ENCODE peak calls at places on chromosomes 4 and X, in nine cellular contexts. M is hepatocyte, V is HCT116, P is GM23248, I is keratinocyte, K is PC-9, W is neural progenitor cell, D is H1, H is fibroblast of lung. Z is an unnamed sample. For H3K4me1, the result is how much of the 10 kb centered on the place peaks cover.

GRCh38 chrX:71913156-71913950 is 2.7 kb downstream of the NHSL2 start:
- DNase-seq in M (no peak), V (no peak), P (no peak), I (no peak), K (no peak), W (no peak), D (no peak), H (no peak), Z (no peak)

GRCh38 chr4:42412251-42412650 is 15.0 kb downstream of the SHISA3 start:
- DNase-seq in M (no peak), V (no peak), P (peak), I (no peak), K (no peak), W (no peak), D (no peak), H (peak), Z (no peak)

GRCh38 chr4:126264839-126265238 is 950.1 kb downstream of the FAT4 start:
- DNase-seq in M (no peak), V (no peak), P (peak), I (no peak), K (no peak), W (no peak), D (no peak), H (peak), Z (peak)

GRCh38 chrX:45134303-45134702 is 66.4 kb downstream of the DIPK2B start:
- DNase-seq in M (no peak), V (no peak), P (no peak), I (no peak), K (no peak), W (no peak), D (no peak), H (peak), Z (no peak)

GRCh38 chr4:99710681-99711345 is 53.2 kb upstream of the C4orf54 start:
- DNase-seq in M (peak), V (no peak), P (peak), I (peak), K (peak), W (no peak), D (no peak), H (no peak), Z (peak)

GRCh38 chrX:39335447-39336235 is 534.4 kb downstream of the MID1IP1 start:
- DNase-seq in M (peak), V (no peak), P (no peak), I (no peak), K (no peak), W (no peak), D (no peak), H (no peak), Z (no peak)

GRCh38 chrX:150429577-150429976 is 66.5 kb downstream of the MAMLD1 start:
- DNase-seq in M (no peak), V (no peak), P (peak), I (peak), K (no peak), W (no peak), D (no peak), H (peak), Z (peak)

GRCh38 chrX:119880552-119881437 is 9.2 kb downstream of the NDUFA1 start:
- DNase-seq in M (peak), V (peak), P (peak), I (no peak), K (peak), W (peak), D (no peak), H (peak), Z (peak)

GRCh38 chr4:112897548-112897947 is 151.9 kb upstream of the ANK2 start:
- DNase-seq in M (no peak), V (no peak), P (no peak), I (no peak), K (no peak), W (peak), D (no peak), H (no peak), Z (no peak)

GRCh38 chrX:39327255-39327654 is 526.0 kb downstream of the MID1IP1 start:
- DNase-seq in M (no peak), V (no peak), P (no peak), I (no peak), K (no peak), W (no peak), D (no peak), H (no peak), Z (no peak)

GRCh38 chrX:41881166-41881565 is 42.2 kb downstream of the CASK start:
- DNase-seq in M (no peak), V (no peak), P (no peak), I (no peak), K (no peak), W (no peak), D (no peak), H (no peak), Z (no peak)

GRCh38 chrX:68732906-68733493 is 85.5 kb downstream of the STARD8 start:
- DNase-seq in M (peak), V (peak), P (peak), I (peak), K (peak), W (peak), D (peak), H (peak), Z (peak)

GRCh38 chrX:37745835-37746234 is 34.0 kb upstream of the CYBB start:
- DNase-seq in M (no peak), V (no peak), P (no peak), I (no peak), K (no peak), W (no peak), D (no peak), H (no peak), Z (no peak)

GRCh38 chrX:19824603-19825002 is 62.8 kb downstream of the SH3KBP1 start:
- DNase-seq in M (no peak), V (no peak), P (peak), I (no peak), K (no peak), W (no peak), D (no peak), H (peak), Z (no peak)

GRCh38 chrX:689983-690382 is 59.4 kb downstream of the SHOX start:
- DNase-seq in M (no peak), V (no peak), P (no peak), I (no peak), K (no peak), W (no peak), D (no peak), H (no peak), Z (no peak)

GRCh38 chrX:53918697-53919096 is 125.6 kb downstream of the PHF8 start:
- DNase-seq in M (no peak), V (no peak), P (no peak), I (no peak), K (no peak), W (no peak), D (no peak), H (peak), Z (no peak)

GRCh38 chrX:149563359-149563758 is 13.6 kb upstream of the HSFX3 start:
- DNase-seq in M (no peak), V (no peak), P (no peak), I (no peak), K (no peak), W (no peak), D (no peak), H (no peak), Z (no peak)

GRCh38 chr4:108730579-108730978 is 32.3 kb downstream of the ETNPPL start:
- DNase-seq in M (peak), V (no peak), P (peak), I (no peak), K (no peak), W (no peak), D (no peak), H (no peak), Z (no peak)

GRCh38 chr4:176404591-176404990 is 84.8 kb downstream of the SPCS3 start:
- DNase-seq in M (no peak), V (no peak), P (peak), I (no peak), K (no peak), W (no peak), D (no peak), H (peak), Z (peak)

GRCh38 chr4:65561164-65561563 is 109.1 kb downstream of the EPHA5 start:
- DNase-seq in M (no peak), V (no peak), P (no peak), I (no peak), K (no peak), W (no peak), D (no peak), H (no peak), Z (no peak)

GRCh38 chr4:130023088-130023487 is 927.1 kb downstream of the C4orf33 start:
- DNase-seq in M (no peak), V (no peak), P (no peak), I (no peak), K (no peak), W (no peak), D (no peak), H (no peak), Z (no peak)

GRCh38 chrX:9396930-9397329 is 67.9 kb upstream of the TBL1X start:
- DNase-seq in M (peak), V (no peak), P (peak), I (no peak), K (no peak), W (no peak), D (no peak), H (peak), Z (no peak)

GRCh38 chr4:1492636-1493539 is 86.6 kb upstream of the NKX1-1 start:
- DNase-seq in M (no peak), V (no peak), P (no peak), I (no peak), K (no peak), W (no peak), D (peak), H (no peak), Z (no peak)

GRCh38 chrX:23008431-23009099 is 8.8 kb downstream of the DDX53 start:
- DNase-seq in M (peak), V (peak), P (peak), I (no peak), K (no peak), W (peak), D (no peak), H (peak), Z (no peak)

GRCh38 chrX:41470706-41471105 is 23.6 kb downstream of the NYX start:
- DNase-seq in M (no peak), V (no peak), P (no peak), I (no peak), K (no peak), W (no peak), D (no peak), H (no peak), Z (no peak)

GRCh38 chr4:185597532-185598188 is 62.4 kb upstream of the PDLIM3 start:
- DNase-seq in M (peak), V (peak), P (peak), I (peak), K (peak), W (peak), D (peak), H (peak), Z (peak)

GRCh38 chrX:69323786-69324720 is 158.8 kb upstream of the PJA1 start:
- DNase-seq in M (no peak), V (no peak), P (no peak), I (no peak), K (no peak), W (peak), D (no peak), H (no peak), Z (no peak)

GRCh38 chrX:1531106-1531890 is 5.7 kb downstream of the P2RY8 start:
- DNase-seq in M (no peak), V (no peak), P (no peak), I (no peak), K (no peak), W (no peak), D (peak), H (no peak), Z (no peak)

GRCh38 chr4:24999392-25000104 is 31.2 kb downstream of the LGI2 start:
- DNase-seq in M (no peak), V (no peak), P (no peak), I (no peak), K (no peak), W (peak), D (no peak), H (peak), Z (no peak)

DNA sequence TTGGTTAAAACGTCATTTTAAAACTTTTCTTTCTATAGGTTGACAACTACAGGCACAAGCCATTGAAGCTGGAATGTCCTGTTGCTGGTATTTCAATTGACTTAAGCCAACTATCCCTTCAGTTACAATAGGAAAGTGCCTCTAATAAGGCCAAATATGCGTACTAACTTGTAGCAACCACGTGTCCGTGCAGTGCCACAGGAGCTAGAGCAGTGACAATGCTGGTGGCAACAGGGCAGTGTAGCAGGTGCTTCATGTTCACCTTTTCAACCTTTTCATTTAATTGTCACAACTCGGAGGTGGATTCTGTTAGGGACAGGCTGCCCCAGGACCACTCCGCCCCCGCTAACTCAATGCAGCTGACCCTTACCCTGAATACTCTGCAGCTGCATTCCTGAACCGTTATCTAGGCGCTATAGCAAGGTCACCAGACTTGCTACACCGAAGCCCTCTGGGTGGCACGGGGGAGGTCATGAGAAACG is 37.7 kb downstream of the ERVMER34-1 start:
- DNase-seq in M (peak), V (no peak), P (no peak), I (no peak), K (no peak), W (peak), D (no peak), H (peak), Z (no peak)
- H3K27ac ChIP-seq in M (peak), V (peak), P (no peak), I (peak), K (peak), W (no peak), D (peak), H (no peak), Z (peak)

GRCh38 chr4:181685461-181685860 is 557.7 kb upstream of the TENM3 start:
- DNase-seq in M (no peak), V (no peak), P (peak), I (no peak), K (no peak), W (no peak), D (no peak), H (peak), Z (peak)
- H2AFZ ChIP-seq in M (no peak), V (no peak), P (no peak), I (no peak), K (no peak), W (no peak), D (no peak), H (no peak), Z (no peak)

GRCh38 chrX:7147431-7147977 is at the start of gene STS:
- DNase-seq in M (peak), V (no peak), P (no peak), I (no peak), K (peak), W (peak), D (peak), H (peak), Z (peak)

GRCh38 chrX:7146703-7147430 is 645 bp upstream of the STS start:
- DNase-seq in M (no peak), V (no peak), P (peak), I (no peak), K (no peak), W (no peak), D (no peak), H (no peak), Z (no peak)

GRCh38 chrX:7147978-7148824 is at the start of gene PUDP:
- DNase-seq in M (peak), V (peak), P (peak), I (peak), K (peak), W (peak), D (peak), H (peak), Z (peak)

GRCh38 chrX:7146026-7146702 is 1.3 kb upstream of the STS start:
- DNase-seq in M (no peak), V (no peak), P (peak), I (no peak), K (no peak), W (no peak), D (no peak), H (no peak), Z (no peak)

DNA sequence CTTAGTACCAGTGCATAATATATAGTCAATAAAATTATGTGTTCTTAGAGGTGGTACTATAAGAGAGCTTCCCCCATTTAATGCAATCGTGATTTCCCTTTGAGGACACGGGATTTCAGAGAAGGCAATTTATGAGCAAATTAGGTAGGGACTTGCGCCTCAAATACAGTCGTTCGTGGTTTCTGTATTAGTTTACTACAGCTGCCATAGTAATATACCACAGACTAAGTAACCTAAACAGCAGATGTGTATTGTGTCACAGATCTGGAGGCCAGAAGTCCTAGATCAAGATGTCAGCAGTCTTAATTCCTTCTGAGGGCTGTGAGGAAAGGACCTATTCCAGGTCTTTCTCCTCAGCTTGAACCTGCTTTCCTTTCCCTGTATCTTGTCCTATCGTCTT is 1.5 kb upstream of the PUDP start:
- DNase-seq in M (no peak), V (no peak), P (no peak), I (no peak), K (no peak), W (no peak), D (no peak), H (no peak), Z (no peak)
- H3K4me1 ChIP-seq in M (under half), V (under half), P (under half), I (under half), K (under half), W (under half), D (under half), H (under half), Z (under half)

GRCh38 chrX:43644124-43644701 is 11.9 kb upstream of the MAOA start:
- DNase-seq in M (peak), V (no peak), P (peak), I (peak), K (peak), W (peak), D (no peak), H (peak), Z (peak)
- H3K27ac ChIP-seq in M (peak), V (no peak), P (no peak), I (peak), K (peak), W (no peak), D (no peak), H (no peak), Z (peak)

GRCh38 chr4:109976189-109976588 is 63.5 kb downstream of the EGF start:
- DNase-seq in M (no peak), V (no peak), P (no peak), I (no peak), K (no peak), W (no peak), D (no peak), H (no peak), Z (no peak)

GRCh38 chr4:109969087-109969486 is 56.4 kb downstream of the EGF start:
- DNase-seq in M (no peak), V (no peak), P (no peak), I (no peak), K (no peak), W (no peak), D (no peak), H (no peak), Z (no peak)

GRCh38 chr4:109969909-109970308 is 57.2 kb downstream of the EGF start:
- DNase-seq in M (no peak), V (no peak), P (no peak), I (no peak), K (no peak), W (no peak), D (no peak), H (no peak), Z (no peak)

GRCh38 chr4:109973529-109973905 is 60.8 kb downstream of the EGF start:
- DNase-seq in M (no peak), V (no peak), P (no peak), I (no peak), K (no peak), W (no peak), D (no peak), H (no peak), Z (no peak)

GRCh38 chr4:109972786-109973528 is 60.3 kb downstream of the EGF start:
- DNase-seq in M (peak), V (no peak), P (no peak), I (no peak), K (no peak), W (peak), D (no peak), H (no peak), Z (no peak)
- H2AFZ ChIP-seq in M (no peak), V (no peak), P (no peak), I (peak), K (no peak), W (peak), D (peak), H (no peak), Z (peak)

GRCh38 chr4:2623442-2623841 is 87.0 kb downstream of the FAM193A start:
- DNase-seq in M (no peak), V (no peak), P (no peak), I (no peak), K (no peak), W (no peak), D (no peak), H (no peak), Z (no peak)
- H3K4me1 ChIP-seq in M (under half), V (under half), P (under half), I (under half), K (under half), W (under half), D (under half), H (under half), Z (under half)

DNA sequence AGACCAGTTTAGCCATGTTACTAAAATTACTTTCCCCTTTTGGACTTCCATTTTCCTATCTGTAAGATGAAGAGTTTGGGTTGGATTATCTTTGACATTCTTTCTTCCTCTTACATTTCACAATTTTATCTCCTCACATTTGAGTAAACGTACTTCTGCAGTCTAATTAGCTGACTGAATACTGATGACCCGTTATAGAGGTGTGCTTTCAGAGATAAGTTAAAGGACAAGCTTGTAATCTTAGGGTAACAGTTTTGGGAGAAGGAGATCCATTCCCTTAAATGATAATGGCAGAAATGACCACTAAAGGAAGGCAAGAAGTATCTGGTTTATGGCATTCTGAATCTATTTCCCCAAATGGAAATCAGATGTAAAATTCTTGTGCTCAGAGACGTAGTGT is 222.6 kb upstream of the FTHL17 start:
- DNase-seq in M (no peak), V (no peak), P (no peak), I (no peak), K (no peak), W (no peak), D (no peak), H (no peak), Z (no peak)
- H3K27ac ChIP-seq in M (no peak), V (no peak), P (no peak), I (no peak), K (no peak), W (no peak), D (no peak), H (no peak), Z (no peak)

DNA sequence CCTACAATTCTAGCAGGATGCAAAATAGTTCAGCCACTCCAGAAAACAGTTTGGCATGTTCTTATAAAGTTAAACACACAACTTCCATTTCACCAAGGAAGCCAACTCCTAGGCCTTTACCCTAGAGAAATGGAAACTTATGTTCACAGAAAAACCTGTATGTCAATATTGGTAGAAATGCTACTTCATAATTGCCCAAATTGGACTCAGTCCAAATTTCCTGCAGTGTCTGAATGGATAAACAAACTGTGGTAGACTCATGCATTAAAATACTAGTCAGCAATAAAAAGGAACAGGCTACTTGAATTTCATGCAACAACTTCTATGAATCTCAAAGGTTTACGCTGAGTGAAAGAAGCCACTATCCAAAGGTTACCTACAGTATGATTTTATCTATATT is 1738.8 kb upstream of the IGFBP7 start:
- DNase-seq in M (no peak), V (no peak), P (no peak), I (no peak), K (no peak), W (no peak), D (no peak), H (no peak), Z (no peak)
- H2AFZ ChIP-seq in M (no peak), V (no peak), P (no peak), I (no peak), K (no peak), W (no peak), D (no peak), H (no peak), Z (no peak)

Z was measured in mammary epithelial cell.